ENCODE peak calls at places on chromosomes 5 and 9, in seven cellular contexts. N is IMR-90, U is GM12878, Q is NB4, W is suprapubic skin, F is esophagus squamous epithelium, O is stomach. C is an unnamed sample.

GRCh38 chr5:90289837-90290236 is 119.7 kb downstream of the CETN3 start:
- DNase-seq in Q (peak), O (no peak), W (no peak), F (no peak), U (no peak), N (no peak), C (no peak)

GRCh38 chr5:80246995-80247729 is 8.7 kb downstream of the SERINC5 start:
- DNase-seq in U (peak), N (peak), F (no peak), O (peak), Q (peak), W (no peak), C (no peak)

GRCh38 chr9:114474425-114474824 is 30.8 kb downstream of the WHRN start:
- DNase-seq in W (no peak), N (no peak), F (no peak), Q (no peak), O (no peak), U (no peak), C (no peak)

GRCh38 chr5:943874-944620 is 51.4 kb downstream of the TRIP13 start:
- DNase-seq in U (no peak), O (no peak), W (peak), N (no peak), Q (no peak), F (no peak), C (no peak)

GRCh38 chr5:41869150-41869738 is 981 bp downstream of the OXCT1 start:
- DNase-seq in N (peak), U (no peak), W (peak), O (peak), Q (peak), F (no peak), C (no peak)

GRCh38 chr5:154202379-154203260 is 12.1 kb downstream of the GALNT10 start:
- DNase-seq in F (no peak), Q (no peak), O (peak), U (no peak), N (no peak), W (no peak), C (no peak)

GRCh38 chr5:85868070-85868469 is 749.7 kb upstream of the COX7C start:
- DNase-seq in O (no peak), N (no peak), W (no peak), Q (no peak), U (no peak), F (no peak), C (no peak)

GRCh38 chr9:16133556-16134227 is 580.8 kb downstream of the CCDC171 start:
- DNase-seq in N (peak), W (no peak), F (no peak), Q (peak), O (no peak), U (no peak), C (no peak)

GRCh38 chr5:142390303-142390840 is 65.6 kb upstream of the SPRY4 start:
- DNase-seq in O (no peak), F (no peak), Q (peak), U (no peak), N (no peak), W (no peak), C (no peak)

GRCh38 chr9:88798476-88798875 is 192.8 kb upstream of the S1PR3 start:
- DNase-seq in N (no peak), U (no peak), Q (no peak), W (no peak), O (no peak), F (no peak), C (no peak)

GRCh38 chr5:74477082-74477453 is 163.5 kb downstream of the ENC1 start:
- DNase-seq in O (no peak), Q (no peak), U (no peak), F (no peak), W (no peak), N (no peak), C (no peak)

GRCh38 chr9:78860806-78861475 is 564.0 kb downstream of the PSAT1 start:
- DNase-seq in N (peak), F (no peak), W (no peak), Q (peak), O (no peak), U (no peak), C (no peak)

GRCh38 chr5:65961644-65962043 is 35.3 kb downstream of the ERBIN start:
- DNase-seq in W (no peak), O (no peak), F (no peak), U (peak), Q (peak), N (peak), C (no peak)

GRCh38 chr5:176744584-176744965 is 65.8 kb upstream of the UNC5A start:
- DNase-seq in F (no peak), Q (no peak), N (no peak), O (no peak), U (no peak), W (peak), C (no peak)

GRCh38 chr5:125536095-125536494 is 789.7 kb upstream of the ZNF608 start:
- DNase-seq in Q (no peak), W (no peak), N (no peak), U (no peak), O (no peak), F (no peak), C (no peak)

GRCh38 chr5:57932761-57933160 is 450.1 kb upstream of the ACTBL2 start:
- DNase-seq in F (no peak), U (no peak), Q (no peak), N (no peak), O (no peak), W (no peak), C (no peak)

GRCh38 chr5:149172261-149172660 is 31.0 kb downstream of the ABLIM3 start:
- DNase-seq in Q (peak), U (no peak), W (no peak), F (no peak), O (no peak), N (peak), C (no peak)

GRCh38 chr9:131330814-131331600 is 41.5 kb downstream of the PLPP7 start:
- DNase-seq in U (no peak), Q (no peak), N (no peak), O (no peak), W (no peak), F (no peak), C (no peak)

GRCh38 chr9:93127395-93127911 is 6.6 kb downstream of the NINJ1 start:
- DNase-seq in O (no peak), W (peak), Q (peak), U (no peak), F (no peak), N (no peak), C (peak)

GRCh38 chr9:88651682-88652633 is 117.0 kb downstream of the NXNL2 start:
- DNase-seq in O (peak), U (no peak), N (peak), Q (peak), F (no peak), W (peak), C (peak)

GRCh38 chr5:56447232-56447631 is 214.1 kb upstream of the ANKRD55 start:
- DNase-seq in F (no peak), N (peak), Q (no peak), O (no peak), W (no peak), U (no peak), C (no peak)

GRCh38 chr5:126656397-126657007 is 55.8 kb downstream of the PHAX start:
- DNase-seq in F (no peak), U (no peak), W (no peak), O (no peak), Q (peak), N (peak), C (no peak)

GRCh38 chr9:136239963-136240330 is 5.7 kb downstream of the QSOX2 start:
- DNase-seq in O (no peak), Q (no peak), W (no peak), U (peak), N (no peak), F (no peak), C (no peak)

GRCh38 chr5:175749591-175749990 is 91.7 kb downstream of the HRH2 start:
- DNase-seq in N (no peak), O (no peak), U (no peak), Q (no peak), F (no peak), W (no peak), C (peak)

GRCh38 chr9:73611072-73611471 is 459.4 kb downstream of the ANXA1 start:
- DNase-seq in N (no peak), U (no peak), O (no peak), Q (peak), F (no peak), W (no peak), C (no peak)

GRCh38 chr9:119091074-119091473 is 278.2 kb downstream of the BRINP1 start:
- DNase-seq in N (no peak), Q (no peak), U (no peak), F (no peak), W (no peak), O (no peak), C (no peak)

GRCh38 chr5:78964889-78965288 is 20.2 kb downstream of the ARSB start:
- DNase-seq in F (no peak), O (no peak), W (no peak), U (no peak), N (peak), Q (peak), C (no peak)

GRCh38 chr5:103668281-103668680 is 105.7 kb upstream of the NUDT12 start:
- DNase-seq in N (no peak), W (no peak), O (no peak), Q (no peak), U (no peak), F (no peak), C (no peak)

GRCh38 chr5:64229163-64229774 is 63.6 kb downstream of the RNF180 start:
- DNase-seq in W (no peak), Q (peak), N (peak), F (no peak), U (no peak), O (no peak), C (no peak)

GRCh38 chr5:71681282-71681681 is 37.8 kb upstream of the CARTPT start:
- DNase-seq in W (no peak), F (no peak), Q (no peak), O (no peak), U (no peak), N (no peak), C (no peak)

GRCh38 chr9:72363226-72363625 is 1.8 kb downstream of the ZFAND5 start:
- DNase-seq in Q (no peak), W (no peak), F (no peak), U (no peak), N (no peak), O (no peak), C (no peak)

GRCh38 chr9:72362680-72363139 is 2.3 kb downstream of the ZFAND5 start:
- DNase-seq in W (no peak), N (peak), F (no peak), Q (peak), U (peak), O (peak), C (peak)

GRCh38 chr9:72362118-72362531 is 2.9 kb downstream of the ZFAND5 start:
- DNase-seq in Q (no peak), O (no peak), U (no peak), W (no peak), N (peak), F (no peak), C (no peak)

GRCh38 chr9:72363908-72364678 is 915 bp downstream of the ZFAND5 start:
- DNase-seq in U (no peak), N (peak), W (peak), Q (peak), F (peak), O (peak), C (no peak)

DNA sequence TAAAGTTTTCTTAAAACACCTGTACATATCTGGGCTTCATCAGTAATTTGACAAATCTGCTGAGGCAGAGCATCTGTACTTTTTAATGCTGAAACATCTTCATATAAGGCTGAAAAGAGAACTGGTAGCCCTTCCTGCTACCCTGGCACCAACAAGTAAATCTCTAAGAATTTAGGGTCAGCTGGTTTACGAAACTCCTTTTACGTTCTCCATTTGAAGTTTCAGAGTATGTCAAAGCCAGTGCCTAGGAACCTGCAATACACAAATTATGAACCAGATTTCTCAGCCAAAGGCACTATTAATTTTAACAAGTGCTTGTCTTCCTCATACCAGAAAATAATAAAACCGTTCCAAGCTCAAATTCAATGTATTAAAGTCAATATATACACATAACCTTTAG is 3.8 kb downstream of the ZFAND5 start:
- DNase-seq in Q (no peak), F (no peak), N (no peak), O (no peak), U (no peak), W (no peak), C (no peak)
- H3K4me3 ChIP-seq in Q (peak), F (peak), N (peak), O (peak), U (peak), W (peak), C (no peak)

GRCh38 chr9:25678846-25679360 is 659 bp upstream of the TUSC1 start:
- DNase-seq in N (peak), O (no peak), F (no peak), Q (no peak), W (no peak), U (no peak), C (no peak)

GRCh38 chr9:25681270-25681669 is 3.0 kb upstream of the TUSC1 start:
- DNase-seq in F (no peak), N (peak), U (no peak), O (no peak), Q (no peak), W (no peak), C (no peak)

GRCh38 chr9:25677301-25678146 is 720 bp downstream of the TUSC1 start:
- DNase-seq in Q (no peak), O (peak), W (peak), F (no peak), N (peak), U (no peak), C (peak)

DNA sequence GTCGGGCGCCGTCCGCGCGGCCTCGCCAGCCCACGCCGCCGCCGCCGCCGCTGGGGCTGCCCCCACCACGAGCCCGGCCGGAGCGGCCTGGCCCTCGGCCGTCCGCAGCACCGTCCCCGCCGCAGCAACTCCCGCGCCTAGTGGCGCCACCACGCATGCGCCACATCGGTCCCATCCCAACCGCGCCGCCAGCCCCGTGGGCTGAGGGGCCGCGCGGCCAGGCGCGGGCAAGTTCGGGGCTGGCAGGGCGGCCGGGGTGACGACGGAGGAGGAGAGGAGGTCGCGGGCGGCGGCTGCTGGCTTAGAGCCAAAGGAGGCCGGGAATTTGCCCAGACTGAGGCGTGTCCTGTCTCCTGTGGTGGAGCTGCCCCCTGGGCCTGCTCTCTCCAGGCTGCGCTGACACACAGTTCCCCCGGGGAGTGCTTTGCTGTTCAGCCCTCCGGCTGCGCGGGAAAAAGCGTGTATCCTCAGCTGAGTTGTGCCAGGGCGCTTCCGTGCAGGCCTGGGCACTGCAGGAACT is at the start of gene TUSC1:
- DNase-seq in Q (no peak), U (no peak), O (peak), W (peak), N (peak), F (peak), C (peak)
- TF ChIP-seq POLR2A in Q (no peak), U (no peak), O (no peak), W (peak), N (no peak), F (no peak), C (no peak)

DNA sequence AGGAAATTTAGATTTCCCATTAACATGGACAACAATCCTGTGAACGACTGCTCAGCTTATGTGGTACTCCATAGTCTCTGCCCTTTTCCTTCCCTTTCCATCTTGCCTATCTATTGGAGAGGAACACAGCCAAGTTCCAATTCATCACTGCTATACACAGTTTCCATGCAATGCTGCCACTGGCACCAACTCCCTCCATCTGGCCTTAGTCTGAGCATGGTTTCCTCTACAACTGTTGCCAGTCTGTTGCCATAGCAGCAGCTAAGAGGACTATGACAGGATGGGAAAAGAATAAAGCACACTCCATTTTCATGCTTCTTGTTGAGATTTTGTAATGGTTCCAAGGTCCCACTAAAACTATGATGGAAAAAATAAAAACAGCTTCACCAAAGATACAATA is 189.0 kb downstream of the HCN1 start:
- DNase-seq in O (no peak), F (no peak), U (no peak), Q (no peak), N (no peak), W (no peak), C (no peak)
- TF ChIP-seq CTCF in O (no peak), F (no peak), U (no peak), Q (no peak), N (no peak), W (no peak), C (no peak)

GRCh38 chr5:134127376-134127861 is 12.9 kb downstream of the TCF7 start:
- DNase-seq in Q (no peak), U (peak), N (peak), F (no peak), W (no peak), O (peak), C (no peak)
- H3K4me3 ChIP-seq in Q (no peak), U (no peak), N (no peak), F (peak), W (no peak), O (no peak), C (no peak)

GRCh38 chr9:105656131-105656921 is 5.9 kb upstream of the TAL2 start:
- DNase-seq in W (no peak), O (peak), F (no peak), N (no peak), Q (peak), U (no peak), C (no peak)
- TF ChIP-seq POLR2A in W (no peak), O (no peak), F (no peak), N (no peak), Q (no peak), U (peak), C (no peak)

GRCh38 chr9:124855944-124856773 is 2.9 kb downstream of the WDR38 start:
- DNase-seq in W (no peak), U (no peak), F (no peak), N (no peak), O (no peak), Q (peak), C (no peak)
- TF ChIP-seq CTCF in W (no peak), U (peak), F (peak), N (peak), O (no peak), Q (peak), C (no peak)

DNA sequence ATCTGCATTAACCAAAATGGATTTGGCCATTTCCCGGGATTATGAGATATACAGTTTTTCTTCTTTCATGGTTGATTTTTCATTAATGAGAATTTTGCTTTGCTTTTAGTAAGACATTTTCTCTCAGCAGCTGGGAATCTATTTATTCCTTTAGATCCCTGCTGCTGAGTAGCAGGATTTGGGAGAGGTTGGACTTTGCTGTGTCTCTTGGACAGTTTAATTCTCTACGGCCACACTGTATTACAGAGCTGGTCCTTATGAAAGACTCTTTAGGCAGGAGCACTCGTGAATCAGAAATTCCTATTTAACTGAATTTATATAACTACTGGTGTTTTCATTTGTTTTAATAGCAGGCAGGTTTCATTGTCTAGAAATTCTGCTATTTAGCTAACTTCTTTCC is 1.6 kb downstream of the UNC13B start:
- DNase-seq in W (no peak), O (no peak), U (no peak), N (no peak), Q (no peak), F (no peak), C (no peak)
- H3K4me3 ChIP-seq in W (no peak), O (peak), U (no peak), N (no peak), Q (no peak), F (peak), C (no peak)

GRCh38 chr9:137417161-137418021 is 5.6 kb downstream of the EXD3 start:
- DNase-seq in O (no peak), F (no peak), Q (peak), W (no peak), N (no peak), U (no peak), C (no peak)
- TF ChIP-seq POLR2A in O (no peak), F (no peak), Q (no peak), W (no peak), N (no peak), U (peak), C (no peak)

C was measured in lower leg skin.